ENCODE peak calls at places on chromosomes 13 and 19, in four cellular contexts. One of them, this sample, is unnamed.

GRCh38 chr19:44570984-44571684 is 41.7 kb upstream of the CEACAM20 start:
- DNase-seq in HepG2: peak
- DNase-seq in K562: peak
- DNase-seq in WTC11: peak
- DNase-seq in this sample: peak

GRCh38 chr13:111388851-111389500 is 68.5 kb downstream of the TEX29 start:
- DNase-seq in K562: no peak
- DNase-seq in WTC11: no peak
- DNase-seq in HepG2: no peak
- DNase-seq in this sample: no peak

GRCh38 chr19:20067898-20068297 is 9.9 kb upstream of the ZNF90 start:
- DNase-seq in K562: no peak
- DNase-seq in WTC11: no peak
- DNase-seq in HepG2: no peak
- DNase-seq in this sample: no peak

GRCh38 chr13:77300176-77301141 is 26.4 kb downstream of the MYCBP2 start:
- DNase-seq in HepG2: no peak
- DNase-seq in WTC11: no peak
- DNase-seq in K562: no peak
- DNase-seq in this sample: no peak

GRCh38 chr13:104984296-104984818 is 1551.1 kb downstream of the EFNB2 start:
- DNase-seq in WTC11: no peak
- DNase-seq in K562: no peak
- DNase-seq in HepG2: no peak
- DNase-seq in this sample: no peak

GRCh38 chr19:10361569-10362011 is 18.8 kb downstream of the TYK2 start:
- DNase-seq in HepG2: no peak
- DNase-seq in K562: peak
- DNase-seq in WTC11: no peak
- DNase-seq in this sample: no peak

GRCh38 chr19:3580156-3580955 is 4.9 kb upstream of the GIPC3 start:
- DNase-seq in WTC11: no peak
- DNase-seq in HepG2: peak
- DNase-seq in K562: no peak
- DNase-seq in this sample: no peak

GRCh38 chr19:1933245-1933644 is 7.7 kb upstream of the CSNK1G2 start:
- DNase-seq in WTC11: no peak
- DNase-seq in HepG2: no peak
- DNase-seq in K562: no peak
- DNase-seq in this sample: no peak

GRCh38 chr13:24741016-24741662 is 22.8 kb upstream of the RNF17 start:
- DNase-seq in HepG2: peak
- DNase-seq in WTC11: no peak
- DNase-seq in K562: peak
- DNase-seq in this sample: peak

GRCh38 chr13:49554387-49554786 is 31.0 kb downstream of the RCBTB1 start:
- DNase-seq in K562: no peak
- DNase-seq in HepG2: no peak
- DNase-seq in WTC11: peak
- DNase-seq in this sample: no peak

GRCh38 chr13:106155411-106155810 is 380.1 kb downstream of the EFNB2 start:
- DNase-seq in K562: no peak
- DNase-seq in HepG2: no peak
- DNase-seq in WTC11: no peak
- DNase-seq in this sample: no peak

GRCh38 chr19:5587661-5588060 is 19.9 kb upstream of the TINCR start:
- DNase-seq in HepG2: no peak
- DNase-seq in WTC11: no peak
- DNase-seq in K562: no peak
- DNase-seq in this sample: no peak

GRCh38 chr13:105759467-105759866 is 776.0 kb downstream of the EFNB2 start:
- DNase-seq in HepG2: no peak
- DNase-seq in K562: no peak
- DNase-seq in WTC11: no peak
- DNase-seq in this sample: no peak

GRCh38 chr13:33761744-33762143 is 56.2 kb upstream of the RFC3 start:
- DNase-seq in WTC11: no peak
- DNase-seq in HepG2: peak
- DNase-seq in K562: no peak
- DNase-seq in this sample: peak

GRCh38 chr19:32543107-32543900 is 37.7 kb upstream of the PDCD5 start:
- DNase-seq in HepG2: no peak
- DNase-seq in K562: no peak
- DNase-seq in WTC11: no peak
- DNase-seq in this sample: no peak

GRCh38 chr19:44813331-44814131 is 4.6 kb downstream of the BCAM start:
- DNase-seq in HepG2: no peak
- DNase-seq in WTC11: peak
- DNase-seq in K562: peak
- DNase-seq in this sample: no peak

GRCh38 chr13:37869506-37869755 is 141 bp downstream of the TRPC4 start:
- DNase-seq in WTC11: no peak
- DNase-seq in K562: no peak
- DNase-seq in HepG2: no peak
- DNase-seq in this sample: peak

GRCh38 chr19:45632468-45633196 is 6.6 kb downstream of the EML2 start:
- DNase-seq in K562: peak
- DNase-seq in WTC11: peak
- DNase-seq in HepG2: no peak
- DNase-seq in this sample: peak

GRCh38 chr13:84096221-84096620 is 213.9 kb upstream of the SLITRK1 start:
- DNase-seq in K562: no peak
- DNase-seq in WTC11: no peak
- DNase-seq in HepG2: no peak
- DNase-seq in this sample: no peak

GRCh38 chr13:74104661-74105275 is 29.4 kb downstream of the KLF12 start:
- DNase-seq in HepG2: no peak
- DNase-seq in WTC11: no peak
- DNase-seq in K562: no peak
- DNase-seq in this sample: no peak

GRCh38 chr19:51688665-51689571 is 4.2 kb upstream of the SPACA6 start:
- DNase-seq in WTC11: peak
- DNase-seq in HepG2: peak
- DNase-seq in K562: peak
- DNase-seq in this sample: peak
- TF ChIP-seq SP1 in WTC11: no peak
- TF ChIP-seq SP1 in HepG2: no peak
- TF ChIP-seq SP1 in K562: peak
- TF ChIP-seq SP1 in this sample: no peak

DNA sequence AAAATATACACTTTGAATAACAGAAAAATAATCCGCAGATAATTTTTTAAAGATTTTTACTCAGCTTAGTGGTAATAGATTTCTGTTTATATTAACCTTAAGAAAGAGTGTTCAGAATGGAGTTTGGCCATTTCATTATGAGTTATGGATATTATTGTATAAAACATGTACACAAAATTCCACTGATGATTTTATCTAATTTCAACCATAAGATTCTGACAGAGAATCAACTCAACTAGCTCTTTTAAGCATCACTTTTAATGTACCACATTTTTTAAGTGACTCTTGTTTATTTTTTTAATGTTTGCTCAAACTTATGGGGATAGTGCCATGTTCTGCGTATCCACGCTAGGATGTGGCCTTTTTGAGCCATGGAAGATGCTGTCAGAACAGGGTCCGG is 75.7 kb downstream of the COL4A2 start:
- DNase-seq in HepG2: no peak
- DNase-seq in WTC11: no peak
- DNase-seq in K562: no peak
- DNase-seq in this sample: no peak
- TF ChIP-seq ELF4 in HepG2: no peak
- TF ChIP-seq ELF4 in WTC11: no peak
- TF ChIP-seq ELF4 in K562: no peak
- TF ChIP-seq ELF4 in this sample: no peak

DNA sequence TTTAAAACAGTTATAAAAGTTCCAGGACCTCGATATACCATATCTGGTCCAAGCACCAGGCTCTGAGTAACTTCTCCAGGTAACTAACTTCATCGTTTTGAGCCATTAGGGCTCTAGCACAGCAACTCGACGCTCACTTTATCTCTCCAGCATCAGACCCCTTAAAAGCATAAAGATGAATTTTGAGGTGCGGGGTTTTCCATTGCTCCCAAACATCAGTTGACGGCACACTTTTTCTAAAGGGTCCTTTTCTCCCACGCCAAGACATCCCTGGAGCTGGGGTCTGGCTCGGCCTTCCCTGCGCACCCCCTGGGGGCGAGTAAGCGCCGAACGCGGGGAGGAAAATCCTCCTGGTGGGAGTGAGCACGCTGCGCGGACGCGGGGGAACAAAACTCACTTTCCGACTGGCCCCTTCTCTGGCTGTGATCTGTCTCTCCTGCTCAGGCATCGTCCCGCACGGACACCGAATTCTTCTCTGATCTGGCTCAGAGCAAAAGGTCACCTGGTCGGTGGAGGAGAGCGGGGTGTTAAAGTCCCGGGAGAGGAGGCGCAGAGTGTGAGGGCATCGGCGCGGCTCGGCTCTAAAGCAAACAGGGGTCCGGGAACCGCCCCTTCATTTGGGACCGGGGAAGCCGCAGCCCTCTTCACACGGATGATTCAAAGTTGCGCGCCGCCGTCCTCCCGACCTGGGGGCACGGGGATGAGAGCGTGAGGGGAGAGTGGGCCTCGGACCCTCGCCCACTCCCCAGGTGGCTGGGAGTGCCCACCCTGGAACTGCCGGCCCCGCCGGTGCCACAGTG is at the start of gene ATP7B:
- DNase-seq in K562: peak
- DNase-seq in HepG2: peak
- DNase-seq in WTC11: peak
- DNase-seq in this sample: peak
- TF ChIP-seq SP1 in K562: no peak
- TF ChIP-seq SP1 in HepG2: no peak
- TF ChIP-seq SP1 in WTC11: no peak
- TF ChIP-seq SP1 in this sample: no peak

GRCh38 chr19:57655443-57655842 is 13.3 kb upstream of the ZSCAN4 start:
- DNase-seq in HepG2: no peak
- DNase-seq in K562: peak
- DNase-seq in WTC11: no peak
- DNase-seq in this sample: no peak

GRCh38 chr19:57651654-57651996 is 17.1 kb upstream of the ZSCAN4 start:
- DNase-seq in WTC11: no peak
- DNase-seq in K562: no peak
- DNase-seq in HepG2: no peak
- DNase-seq in this sample: no peak

GRCh38 chr19:57653689-57654088 is 15.0 kb upstream of the ZSCAN4 start:
- DNase-seq in WTC11: no peak
- DNase-seq in HepG2: no peak
- DNase-seq in K562: no peak
- DNase-seq in this sample: no peak

GRCh38 chr19:57656346-57656745 is 12.4 kb upstream of the ZSCAN4 start:
- DNase-seq in WTC11: no peak
- DNase-seq in HepG2: no peak
- DNase-seq in K562: no peak
- DNase-seq in this sample: no peak
- TF ChIP-seq ELF4 in WTC11: no peak
- TF ChIP-seq ELF4 in HepG2: no peak
- TF ChIP-seq ELF4 in K562: no peak
- TF ChIP-seq ELF4 in this sample: no peak

DNA sequence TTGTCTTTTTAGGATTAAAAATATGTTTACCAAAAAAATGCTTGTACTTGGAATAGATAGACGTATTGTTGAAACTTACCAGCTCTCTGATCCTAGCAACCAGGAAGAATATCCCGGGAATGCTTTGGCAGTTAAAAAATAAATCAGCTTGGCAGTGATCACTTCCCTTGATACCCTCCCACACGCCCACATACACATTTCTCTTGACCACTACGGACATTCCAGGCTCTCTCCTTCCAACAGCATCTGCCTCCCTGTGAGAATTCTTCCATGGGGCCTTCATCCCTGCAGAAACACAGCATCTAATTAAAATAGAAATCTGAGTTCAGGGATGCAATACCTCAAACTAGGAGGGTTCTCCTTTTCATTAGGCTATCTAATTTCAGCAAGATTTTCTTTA is 57.9 kb downstream of the THSD1 start:
- DNase-seq in WTC11: no peak
- DNase-seq in HepG2: no peak
- DNase-seq in K562: no peak
- DNase-seq in this sample: no peak
- TF ChIP-seq SP1 in WTC11: no peak
- TF ChIP-seq SP1 in HepG2: no peak
- TF ChIP-seq SP1 in K562: no peak
- TF ChIP-seq SP1 in this sample: no peak

GRCh38 chr13:47945738-47946137 is 55.3 kb downstream of the SUCLA2 start:
- DNase-seq in K562: no peak
- DNase-seq in WTC11: no peak
- DNase-seq in HepG2: peak
- DNase-seq in this sample: no peak
- TF ChIP-seq ELF4 in K562: no peak
- TF ChIP-seq ELF4 in WTC11: no peak
- TF ChIP-seq ELF4 in HepG2: no peak
- TF ChIP-seq ELF4 in this sample: no peak

DNA sequence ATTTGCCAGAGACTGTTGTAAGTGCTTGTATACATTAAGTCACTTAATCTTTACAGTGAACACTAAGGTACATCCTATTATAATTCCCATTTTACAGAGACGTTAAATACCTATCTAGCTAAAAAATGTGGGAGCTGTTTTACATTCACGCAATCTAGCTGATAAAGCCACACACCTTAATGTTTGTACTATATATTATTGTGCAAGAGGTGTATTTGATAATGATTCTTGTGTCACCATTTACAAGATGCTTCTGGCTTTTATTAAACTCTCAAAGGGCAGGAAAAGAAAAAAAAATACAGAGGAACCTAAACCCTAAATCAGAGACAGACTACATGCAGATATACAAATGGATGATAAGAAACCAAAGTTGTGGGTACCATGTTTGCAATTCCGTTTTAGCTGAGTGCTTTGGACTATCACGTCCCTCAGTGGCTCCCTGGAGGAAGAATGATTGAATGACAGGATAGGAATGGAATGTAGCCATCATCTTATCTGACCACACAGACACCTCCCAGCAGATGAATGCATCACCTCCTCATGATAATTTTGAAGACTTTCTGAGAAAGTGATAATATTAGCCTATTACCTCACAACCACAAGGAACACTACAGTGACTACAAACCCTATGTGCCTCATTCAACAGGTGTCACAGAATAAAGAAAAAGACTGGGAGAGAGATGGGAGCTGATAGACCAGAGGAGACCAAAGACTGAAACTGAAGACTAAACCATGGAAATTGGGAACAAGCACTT is 230.5 kb upstream of the SERP2 start:
- DNase-seq in WTC11: no peak
- DNase-seq in K562: peak
- DNase-seq in HepG2: no peak
- DNase-seq in this sample: no peak
- TF ChIP-seq SP1 in WTC11: no peak
- TF ChIP-seq SP1 in K562: no peak
- TF ChIP-seq SP1 in HepG2: no peak
- TF ChIP-seq SP1 in this sample: no peak

GRCh38 chr13:35700661-35701060 is 224.2 kb upstream of the MAB21L1 start:
- DNase-seq in K562: no peak
- DNase-seq in HepG2: no peak
- DNase-seq in WTC11: no peak
- DNase-seq in this sample: no peak
- TF ChIP-seq ELF4 in K562: no peak
- TF ChIP-seq ELF4 in HepG2: no peak
- TF ChIP-seq ELF4 in WTC11: no peak
- TF ChIP-seq ELF4 in this sample: no peak